ENCODE peak calls at places on chromosomes 12 and 14, in six cellular contexts. Y is Kasumi-1, Q is NCI-H69, K is AG04449, W is upper lobe of left lung, V is lung microvascular endothelial cell. N is an unnamed sample.

GRCh38 chr12:112908548-112908947 is 1.8 kb downstream of the OAS1 start:
- DNase-seq in W (no peak), V (peak), K (no peak), Q (no peak), Y (no peak), N (no peak)

GRCh38 chr14:81446279-81447007 is 46.3 kb upstream of the STON2 start:
- DNase-seq in Y (no peak), K (no peak), V (no peak), W (no peak), Q (peak), N (no peak)

GRCh38 chr14:97757491-97757890 is 960.3 kb downstream of the VRK1 start:
- DNase-seq in V (no peak), W (no peak), Q (no peak), K (no peak), Y (no peak), N (no peak)

GRCh38 chr12:128613821-128614220 is 209.9 kb downstream of the SLC15A4 start:
- DNase-seq in Y (no peak), Q (peak), K (no peak), W (no peak), V (no peak), N (no peak)

GRCh38 chr12:85059594-85059993 is 23.4 kb downstream of the LRRIQ1 start:
- DNase-seq in Q (no peak), Y (no peak), K (no peak), V (no peak), W (no peak), N (no peak)

GRCh38 chr12:12997734-12998133 is 2.3 kb downstream of the HEBP1 start:
- DNase-seq in W (no peak), Y (no peak), K (no peak), Q (no peak), V (no peak), N (no peak)

GRCh38 chr12:91327136-91327535 is 144.5 kb upstream of the DCN start:
- DNase-seq in Q (no peak), K (no peak), W (no peak), V (no peak), Y (no peak), N (no peak)

GRCh38 chr14:101877766-101878165 is 86.6 kb upstream of the DYNC1H1 start:
- DNase-seq in V (no peak), W (no peak), Q (no peak), K (no peak), Y (no peak), N (no peak)

GRCh38 chr14:69895109-69895508 is 15.9 kb downstream of the SMOC1 start:
- DNase-seq in Y (no peak), W (no peak), V (peak), K (no peak), Q (no peak), N (no peak)

GRCh38 chr12:75606921-75607320 is 95.5 kb upstream of the KRR1 start:
- DNase-seq in Q (no peak), Y (no peak), V (no peak), W (no peak), K (no peak), N (no peak)

GRCh38 chr14:30177776-30178175 is 250.1 kb upstream of the PRKD1 start:
- DNase-seq in W (no peak), Q (peak), K (no peak), V (no peak), Y (no peak), N (no peak)

GRCh38 chr14:54182419-54183040 is 214.3 kb upstream of the CDKN3 start:
- DNase-seq in K (no peak), V (no peak), Y (no peak), W (no peak), Q (peak), N (no peak)